ENCODE peak calls at places on chromosomes 11 and 22, in six cellular contexts. One of them, this sample, is unnamed.
A peak's percentile ranks its signal among the peaks of the same experiment; 100 is the strongest.

GRCh38 chr22:41555325-41555724 is 5.5 kb upstream of the CSDC2 start:
- DNase-seq in substantia nigra: peak; percentile 35
- DNase-seq in M059J: no peak
- DNase-seq in KBM-7: no peak
- DNase-seq in PC-3: no peak
- DNase-seq in kidney: no peak
- DNase-seq in this sample: peak; percentile 46

GRCh38 chr11:76578655-76579046 is 91.9 kb downstream of the LRRC32 start:
- DNase-seq in substantia nigra: no peak
- DNase-seq in M059J: no peak
- DNase-seq in KBM-7: no peak
- DNase-seq in PC-3: no peak
- DNase-seq in kidney: peak; percentile 93
- DNase-seq in this sample: no peak

GRCh38 chr22:39488563-39489083 is 13.5 kb upstream of the MIEF1 start:
- DNase-seq in substantia nigra: no peak
- DNase-seq in M059J: no peak
- DNase-seq in KBM-7: no peak
- DNase-seq in PC-3: no peak
- DNase-seq in kidney: peak; percentile 72
- DNase-seq in this sample: no peak

GRCh38 chr11:75714211-75714610 is 3.4 kb upstream of the MOGAT2 start:
- DNase-seq in substantia nigra: no peak
- DNase-seq in M059J: no peak
- DNase-seq in KBM-7: no peak
- DNase-seq in PC-3: no peak
- DNase-seq in kidney: no peak
- DNase-seq in this sample: no peak

GRCh38 chr22:30829901-30830550 is 135.4 kb downstream of the OSBP2 start:
- DNase-seq in substantia nigra: no peak
- DNase-seq in M059J: peak; percentile 89
- DNase-seq in KBM-7: no peak
- DNase-seq in PC-3: peak; percentile 97
- DNase-seq in kidney: no peak
- DNase-seq in this sample: no peak

GRCh38 chr22:29478326-29479276 is 1.4 kb upstream of the NEFH start:
- DNase-seq in substantia nigra: no peak
- DNase-seq in M059J: no peak
- DNase-seq in KBM-7: peak; percentile 40
- DNase-seq in PC-3: no peak
- DNase-seq in kidney: no peak
- DNase-seq in this sample: no peak

GRCh38 chr22:37304595-37305343 is 22.5 kb downstream of the CYTH4 start:
- DNase-seq in substantia nigra: no peak
- DNase-seq in M059J: peak; percentile 72
- DNase-seq in KBM-7: no peak
- DNase-seq in PC-3: peak; percentile 28
- DNase-seq in kidney: no peak
- DNase-seq in this sample: no peak

GRCh38 chr11:118597556-118597955 is 9.9 kb upstream of the PHLDB1 start:
- DNase-seq in substantia nigra: no peak
- DNase-seq in M059J: no peak
- DNase-seq in KBM-7: no peak
- DNase-seq in PC-3: no peak
- DNase-seq in kidney: no peak
- DNase-seq in this sample: no peak

GRCh38 chr11:12436266-12436665 is 58.9 kb downstream of the PARVA start:
- DNase-seq in substantia nigra: no peak
- DNase-seq in M059J: no peak
- DNase-seq in KBM-7: no peak
- DNase-seq in PC-3: no peak
- DNase-seq in kidney: no peak
- DNase-seq in this sample: no peak

GRCh38 chr11:64935634-64936081 is at the start of gene GPHA2:
- DNase-seq in substantia nigra: no peak
- DNase-seq in M059J: no peak
- DNase-seq in KBM-7: no peak
- DNase-seq in PC-3: peak; percentile 15
- DNase-seq in kidney: no peak
- DNase-seq in this sample: peak; percentile 57

GRCh38 chr22:39470462-39471335 is 13.9 kb downstream of the MGAT3 start:
- DNase-seq in substantia nigra: no peak
- DNase-seq in M059J: no peak
- DNase-seq in KBM-7: no peak
- DNase-seq in PC-3: no peak
- DNase-seq in kidney: no peak
- DNase-seq in this sample: no peak

GRCh38 chr22:27466229-27466628 is 335.3 kb downstream of the MN1 start:
- DNase-seq in substantia nigra: no peak
- DNase-seq in M059J: no peak
- DNase-seq in KBM-7: no peak
- DNase-seq in PC-3: no peak
- DNase-seq in kidney: no peak
- DNase-seq in this sample: no peak

GRCh38 chr22:46149493-46149997 is 781 bp upstream of the PPARA start:
- DNase-seq in substantia nigra: peak; percentile 71
- DNase-seq in M059J: peak; percentile 34
- DNase-seq in KBM-7: no peak
- DNase-seq in PC-3: no peak
- DNase-seq in kidney: peak; percentile 91
- DNase-seq in this sample: no peak

GRCh38 chr11:45754261-45754709 is 50.7 kb upstream of the SLC35C1 start:
- DNase-seq in substantia nigra: no peak
- DNase-seq in M059J: no peak
- DNase-seq in KBM-7: no peak
- DNase-seq in PC-3: no peak
- DNase-seq in kidney: no peak
- DNase-seq in this sample: no peak

GRCh38 chr22:26321469-26321913 is 107.6 kb upstream of the ASPHD2 start:
- DNase-seq in substantia nigra: no peak
- DNase-seq in M059J: peak; percentile 87
- DNase-seq in KBM-7: no peak
- DNase-seq in PC-3: peak; percentile 31
- DNase-seq in kidney: no peak
- DNase-seq in this sample: peak; percentile 22

GRCh38 chr11:1784761-1785650 is 21.3 kb upstream of the CTSD start:
- DNase-seq in substantia nigra: no peak
- DNase-seq in M059J: no peak
- DNase-seq in KBM-7: no peak
- DNase-seq in PC-3: no peak
- DNase-seq in kidney: no peak
- DNase-seq in this sample: no peak

This sample was measured in NCI-H446.